ENCODE peak calls at places on chromosomes 1 and 21, in nine cellular contexts. M is psoas muscle; A is adrenal gland; W is CD8-positive, alpha-beta T cell; O is stomach; T is pancreas; H is small intestine; K is ascending aorta; V is T-helper 17 cell. P is an unnamed sample.
A peak's percentile ranks its signal among the peaks of the same experiment; 100 is the strongest.

GRCh38 chr1:85125891-85126290 is 74.9 kb downstream of the SYDE2 start:
- DNase-seq in W (no peak), T (no peak), V (no peak), H (no peak), M (no peak), A (no peak), O (no peak), K (no peak), P (no peak)

GRCh38 chr1:238177351-238177750 is 286.6 kb upstream of the ZP4 start:
- DNase-seq in V (no peak), A (no peak), W (no peak), H (no peak), K (no peak), O (no peak), T (no peak), M (no peak), P (no peak)

GRCh38 chr21:39006653-39007417 is 176.4 kb downstream of the PSMG1 start:
- DNase-seq in T (no peak), V (no peak), A (peak; percentile 71), H (no peak), M (no peak), W (no peak), O (peak; percentile 64), K (peak; percentile 53), P (no peak)

GRCh38 chr1:161071886-161072371 is 2.2 kb upstream of the ARHGAP30 start:
- DNase-seq in H (peak; percentile 54), K (no peak), O (peak; percentile 74), A (no peak), M (peak; percentile 59), V (peak; percentile 20), T (peak; percentile 80), W (peak; percentile 59), P (peak; percentile 78)

GRCh38 chr1:196598902-196599301 is 9.3 kb downstream of the KCNT2 start:
- DNase-seq in V (no peak), A (no peak), T (no peak), O (no peak), K (no peak), H (no peak), M (no peak), W (no peak), P (no peak)

GRCh38 chr21:33945652-33946270 is 30.2 kb upstream of the ATP5PO start:
- DNase-seq in M (no peak), V (no peak), T (no peak), K (no peak), W (no peak), O (no peak), A (no peak), H (no peak), P (no peak)

GRCh38 chr1:193514397-193514796 is 328.0 kb upstream of the B3GALT2 start:
- DNase-seq in H (no peak), O (no peak), A (no peak), T (no peak), V (no peak), M (no peak), K (no peak), W (no peak), P (no peak)

GRCh38 chr1:96236156-96236739 is 485.3 kb upstream of the PTBP2 start:
- DNase-seq in W (no peak), O (peak; percentile 26), A (no peak), T (no peak), V (no peak), K (no peak), M (no peak), H (peak; percentile 26), P (peak; percentile 31)

GRCh38 chr1:34547043-34547674 is 207.7 kb upstream of the GJB5 start:
- DNase-seq in T (no peak), W (no peak), H (no peak), M (no peak), K (no peak), O (no peak), V (no peak), A (no peak), P (peak; percentile 42)

GRCh38 chr1:18631496-18632217 is 1.0 kb downstream of the PAX7 start:
- DNase-seq in V (no peak), A (no peak), T (no peak), K (no peak), H (no peak), W (no peak), M (no peak), O (no peak), P (peak; percentile 70)

GRCh38 chr1:214224605-214225354 is 56.2 kb upstream of the SMYD2 start:
- DNase-seq in A (no peak), V (no peak), W (no peak), T (no peak), M (peak; percentile 25), K (no peak), H (peak; percentile 10), O (no peak), P (no peak)

GRCh38 chr21:28781602-28782274 is 210.9 kb downstream of the LTN1 start:
- DNase-seq in O (no peak), K (no peak), H (peak; percentile 9), V (no peak), W (no peak), M (no peak), A (no peak), T (no peak), P (no peak)

GRCh38 chr1:12343823-12344487 is 114.1 kb downstream of the VPS13D start:
- DNase-seq in K (no peak), T (no peak), V (no peak), W (no peak), A (no peak), M (no peak), O (no peak), H (no peak), P (no peak)

GRCh38 chr1:18811733-18812132 is 47.7 kb downstream of the TAS1R2 start:
- DNase-seq in W (no peak), A (no peak), M (no peak), V (no peak), K (no peak), O (no peak), T (no peak), H (no peak), P (no peak)

GRCh38 chr1:61092643-61093042 is 10.3 kb downstream of the NFIA start:
- DNase-seq in H (peak; percentile 46), T (no peak), V (no peak), O (no peak), M (no peak), W (no peak), K (no peak), A (no peak), P (no peak)

GRCh38 chr1:2961081-2961480 is 60.2 kb upstream of the ACTRT2 start:
- DNase-seq in K (no peak), M (no peak), O (no peak), W (no peak), A (no peak), V (no peak), T (peak; percentile 32), H (no peak), P (no peak)

GRCh38 chr1:2962061-2962460 is 59.2 kb upstream of the ACTRT2 start:
- DNase-seq in V (no peak), K (no peak), H (no peak), T (peak; percentile 22), O (no peak), M (no peak), W (no peak), A (no peak), P (no peak)

GRCh38 chr1:2962541-2962940 is 58.7 kb upstream of the ACTRT2 start:
- DNase-seq in A (no peak), T (peak; percentile 23), O (no peak), K (no peak), W (no peak), M (no peak), V (no peak), H (no peak), P (no peak)

GRCh38 chr1:2961661-2962060 is 59.6 kb upstream of the ACTRT2 start:
- DNase-seq in W (no peak), H (no peak), M (no peak), V (no peak), K (no peak), T (peak; percentile 28), O (no peak), A (no peak), P (no peak)

DNA sequence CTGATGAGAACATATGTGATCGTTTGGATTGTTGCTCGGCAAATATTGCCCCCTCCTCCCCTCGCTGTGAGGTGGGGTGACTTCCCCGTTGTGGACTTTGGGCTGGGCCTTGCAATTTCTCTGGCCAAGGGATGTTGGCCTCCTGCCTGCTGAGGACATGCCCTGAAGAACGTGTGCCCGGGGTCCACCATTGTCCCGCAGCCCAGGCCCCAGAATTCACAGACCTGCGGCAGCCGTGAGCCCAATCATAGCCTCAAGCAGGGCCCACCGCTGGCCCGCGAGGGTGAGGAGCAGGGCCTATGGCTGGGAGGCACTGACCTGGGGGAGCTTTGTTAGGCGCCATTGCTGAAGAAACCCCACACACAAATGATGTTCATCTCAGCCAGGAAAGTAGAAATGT is 58.3 kb upstream of the ACTRT2 start:
- DNase-seq in V (no peak), A (no peak), K (no peak), T (peak; percentile 23), W (no peak), O (no peak), H (no peak), M (no peak), P (no peak)
- H3K9me3 ChIP-seq in V (no peaks in the 10 kb centered on the region), A (no peaks in the 10 kb centered on the region), K (peaks cover 5% of the 10 kb centered on the region), T (no peaks in the 10 kb centered on the region), W (no peaks in the 10 kb centered on the region), O (peaks cover 14% of the 10 kb centered on the region), H (no peaks in the 10 kb centered on the region), M (peaks cover 9% of the 10 kb centered on the region), P (peaks cover 9% of the 10 kb centered on the region)

DNA sequence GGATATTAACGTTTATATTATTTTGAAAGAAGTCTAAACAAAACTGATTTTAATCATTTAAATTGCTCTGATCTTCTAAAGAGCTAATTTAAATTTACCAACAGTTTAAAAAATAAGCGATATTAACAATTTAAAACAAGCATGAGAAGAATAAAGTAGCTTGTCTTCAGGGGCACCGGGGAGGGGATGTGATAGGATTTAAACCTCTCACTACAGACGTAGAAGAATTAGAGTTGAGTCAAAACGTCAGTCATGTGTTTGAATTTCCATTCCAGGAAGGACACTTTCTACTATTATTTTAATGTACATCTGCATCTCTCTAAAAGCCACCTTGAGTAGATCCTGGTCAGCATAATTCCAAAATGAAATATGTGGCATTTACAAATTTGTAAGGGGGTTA is 58.2 kb upstream of the TPTE start:
- DNase-seq in O (no peak), M (no peak), T (no peak), K (no peak), W (no peak), H (no peak), A (no peak), V (no peak), P (no peak)
- H3K9me3 ChIP-seq in O (peaks cover 35% of the 10 kb centered on the region), M (peaks cover 6% of the 10 kb centered on the region), T (no peaks in the 10 kb centered on the region), K (no peaks in the 10 kb centered on the region), W (no peaks in the 10 kb centered on the region), H (peaks cover 8% of the 10 kb centered on the region), A (no peaks in the 10 kb centered on the region), V (no peaks in the 10 kb centered on the region), P (no peaks in the 10 kb centered on the region)

DNA sequence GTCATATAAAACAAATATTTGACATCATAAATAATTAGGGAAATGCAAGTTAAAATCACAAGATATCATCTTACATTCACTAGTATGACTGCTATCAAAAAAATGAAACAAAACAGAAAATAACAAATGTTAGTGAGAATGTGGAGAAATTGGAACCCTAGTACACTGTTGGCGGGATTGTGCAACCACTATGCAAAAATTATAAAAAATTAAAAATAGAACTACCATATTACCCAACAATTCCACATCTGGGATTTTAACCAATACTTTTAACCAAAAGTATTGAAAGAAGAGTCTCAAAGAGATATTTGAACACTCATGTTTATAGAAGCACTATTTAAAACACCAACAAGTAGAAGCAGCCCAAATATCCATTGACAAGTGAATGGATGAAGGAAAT is 797.2 kb upstream of the ADAMTS5 start:
- DNase-seq in O (no peak), H (no peak), M (no peak), K (no peak), A (no peak), V (no peak), T (no peak), W (no peak), P (no peak)
- H3K9me3 ChIP-seq in O (no peaks in the 10 kb centered on the region), H (no peaks in the 10 kb centered on the region), M (no peaks in the 10 kb centered on the region), K (no peaks in the 10 kb centered on the region), A (no peaks in the 10 kb centered on the region), V (no peaks in the 10 kb centered on the region), T (no peaks in the 10 kb centered on the region), W (no peaks in the 10 kb centered on the region), P (no peaks in the 10 kb centered on the region)

GRCh38 chr1:167612986-167613385 is 17.0 kb upstream of the RCSD1 start:
- DNase-seq in A (no peak), M (no peak), O (no peak), T (no peak), W (no peak), H (no peak), V (no peak), K (no peak), P (no peak)
- H3K9me3 ChIP-seq in A (no peaks in the 10 kb centered on the region), M (no peaks in the 10 kb centered on the region), O (peaks cover 14% of the 10 kb centered on the region), T (no peaks in the 10 kb centered on the region), W (no peaks in the 10 kb centered on the region), H (no peaks in the 10 kb centered on the region), V (no peaks in the 10 kb centered on the region), K (no peaks in the 10 kb centered on the region), P (peaks cover 1% of the 10 kb centered on the region)

P was measured in upper lobe of left lung.